ENCODE peak calls at places on chromosome 16, in five cellular contexts. One of them, this sample, is unnamed.

GRCh38 chr16:2027024-2028010 is 615 bp downstream of the NHERF2 start:
- DNase-seq in brain microvascular endothelial cell: peak
- DNase-seq in activated CD8-positive, alpha-beta T cell treated with anti-CD3 and anti-CD28 coated beads, Interleukin-2, amount 10 ng/mL, durations not matched to agents 7 days and 5 days: no peak
- DNase-seq in HFFc6: peak
- DNase-seq in C1 segment of cervical spinal cord: no peak
- DNase-seq in this sample: no peak

GRCh38 chr16:1193825-1194581 is 31.1 kb downstream of the TPSG1 start:
- DNase-seq in brain microvascular endothelial cell: no peak
- DNase-seq in activated CD8-positive, alpha-beta T cell treated with anti-CD3 and anti-CD28 coated beads, Interleukin-2, amount 10 ng/mL, durations not matched to agents 7 days and 5 days: no peak
- DNase-seq in HFFc6: no peak
- DNase-seq in C1 segment of cervical spinal cord: no peak
- DNase-seq in this sample: no peak

GRCh38 chr16:14069818-14070217 is 1.3 kb upstream of the MRTFB start:
- DNase-seq in brain microvascular endothelial cell: no peak
- DNase-seq in activated CD8-positive, alpha-beta T cell treated with anti-CD3 and anti-CD28 coated beads, Interleukin-2, amount 10 ng/mL, durations not matched to agents 7 days and 5 days: no peak
- DNase-seq in HFFc6: no peak
- DNase-seq in C1 segment of cervical spinal cord: no peak
- DNase-seq in this sample: no peak

GRCh38 chr16:19307587-19308241 is 22.2 kb downstream of the CLEC19A start:
- DNase-seq in brain microvascular endothelial cell: no peak
- DNase-seq in activated CD8-positive, alpha-beta T cell treated with anti-CD3 and anti-CD28 coated beads, Interleukin-2, amount 10 ng/mL, durations not matched to agents 7 days and 5 days: peak
- DNase-seq in HFFc6: no peak
- DNase-seq in C1 segment of cervical spinal cord: no peak
- DNase-seq in this sample: no peak

GRCh38 chr16:16144416-16144815 is 78.9 kb downstream of the ABCC6 start:
- DNase-seq in brain microvascular endothelial cell: no peak
- DNase-seq in activated CD8-positive, alpha-beta T cell treated with anti-CD3 and anti-CD28 coated beads, Interleukin-2, amount 10 ng/mL, durations not matched to agents 7 days and 5 days: no peak
- DNase-seq in HFFc6: peak
- DNase-seq in C1 segment of cervical spinal cord: no peak
- DNase-seq in this sample: no peak

GRCh38 chr16:85652431-85653221 is 36.1 kb downstream of the GINS2 start:
- DNase-seq in brain microvascular endothelial cell: peak
- DNase-seq in activated CD8-positive, alpha-beta T cell treated with anti-CD3 and anti-CD28 coated beads, Interleukin-2, amount 10 ng/mL, durations not matched to agents 7 days and 5 days: peak
- DNase-seq in HFFc6: peak
- DNase-seq in C1 segment of cervical spinal cord: no peak
- DNase-seq in this sample: no peak

GRCh38 chr16:79380990-79381389 is 219.5 kb downstream of the MAF start:
- DNase-seq in brain microvascular endothelial cell: no peak
- DNase-seq in activated CD8-positive, alpha-beta T cell treated with anti-CD3 and anti-CD28 coated beads, Interleukin-2, amount 10 ng/mL, durations not matched to agents 7 days and 5 days: no peak
- DNase-seq in HFFc6: no peak
- DNase-seq in C1 segment of cervical spinal cord: no peak
- DNase-seq in this sample: no peak

GRCh38 chr16:66511615-66512500 is 38.1 kb downstream of the TK2 start:
- DNase-seq in brain microvascular endothelial cell: peak
- DNase-seq in activated CD8-positive, alpha-beta T cell treated with anti-CD3 and anti-CD28 coated beads, Interleukin-2, amount 10 ng/mL, durations not matched to agents 7 days and 5 days: no peak
- DNase-seq in HFFc6: peak
- DNase-seq in C1 segment of cervical spinal cord: no peak
- DNase-seq in this sample: peak

GRCh38 chr16:1486551-1487390 is 2.0 kb downstream of the PTX4 start:
- DNase-seq in brain microvascular endothelial cell: no peak
- DNase-seq in activated CD8-positive, alpha-beta T cell treated with anti-CD3 and anti-CD28 coated beads, Interleukin-2, amount 10 ng/mL, durations not matched to agents 7 days and 5 days: no peak
- DNase-seq in HFFc6: no peak
- DNase-seq in C1 segment of cervical spinal cord: no peak
- DNase-seq in this sample: no peak

GRCh38 chr16:68408967-68409366 is 39.3 kb downstream of the SMPD3 start:
- DNase-seq in brain microvascular endothelial cell: no peak
- DNase-seq in activated CD8-positive, alpha-beta T cell treated with anti-CD3 and anti-CD28 coated beads, Interleukin-2, amount 10 ng/mL, durations not matched to agents 7 days and 5 days: no peak
- DNase-seq in HFFc6: no peak
- DNase-seq in C1 segment of cervical spinal cord: no peak
- DNase-seq in this sample: no peak

GRCh38 chr16:25374556-25374955 is 116.9 kb upstream of the ZKSCAN2 start:
- DNase-seq in brain microvascular endothelial cell: no peak
- DNase-seq in activated CD8-positive, alpha-beta T cell treated with anti-CD3 and anti-CD28 coated beads, Interleukin-2, amount 10 ng/mL, durations not matched to agents 7 days and 5 days: no peak
- DNase-seq in HFFc6: no peak
- DNase-seq in C1 segment of cervical spinal cord: no peak
- DNase-seq in this sample: no peak

GRCh38 chr16:29745126-29745852 is 501 bp downstream of the C16orf54 start:
- DNase-seq in brain microvascular endothelial cell: no peak
- DNase-seq in activated CD8-positive, alpha-beta T cell treated with anti-CD3 and anti-CD28 coated beads, Interleukin-2, amount 10 ng/mL, durations not matched to agents 7 days and 5 days: peak
- DNase-seq in HFFc6: no peak
- DNase-seq in C1 segment of cervical spinal cord: no peak
- DNase-seq in this sample: no peak

GRCh38 chr16:3951861-3952332 is 71.4 kb upstream of the CREBBP start:
- DNase-seq in brain microvascular endothelial cell: no peak
- DNase-seq in activated CD8-positive, alpha-beta T cell treated with anti-CD3 and anti-CD28 coated beads, Interleukin-2, amount 10 ng/mL, durations not matched to agents 7 days and 5 days: no peak
- DNase-seq in HFFc6: no peak
- DNase-seq in C1 segment of cervical spinal cord: no peak
- DNase-seq in this sample: peak

GRCh38 chr16:83138976-83139690 is 512.4 kb downstream of the CDH13 start:
- DNase-seq in brain microvascular endothelial cell: no peak
- DNase-seq in activated CD8-positive, alpha-beta T cell treated with anti-CD3 and anti-CD28 coated beads, Interleukin-2, amount 10 ng/mL, durations not matched to agents 7 days and 5 days: no peak
- DNase-seq in HFFc6: no peak
- DNase-seq in C1 segment of cervical spinal cord: no peak
- DNase-seq in this sample: no peak

GRCh38 chr16:23573822-23574221 is 16.3 kb downstream of the UBFD1 start:
- DNase-seq in brain microvascular endothelial cell: no peak
- DNase-seq in activated CD8-positive, alpha-beta T cell treated with anti-CD3 and anti-CD28 coated beads, Interleukin-2, amount 10 ng/mL, durations not matched to agents 7 days and 5 days: no peak
- DNase-seq in HFFc6: no peak
- DNase-seq in C1 segment of cervical spinal cord: no peak
- DNase-seq in this sample: no peak

GRCh38 chr16:2587891-2588565 is 50.2 kb downstream of the PDPK1 start:
- DNase-seq in brain microvascular endothelial cell: no peak
- DNase-seq in activated CD8-positive, alpha-beta T cell treated with anti-CD3 and anti-CD28 coated beads, Interleukin-2, amount 10 ng/mL, durations not matched to agents 7 days and 5 days: no peak
- DNase-seq in HFFc6: no peak
- DNase-seq in C1 segment of cervical spinal cord: no peak
- DNase-seq in this sample: no peak

GRCh38 chr16:48720266-48720665 is 110.3 kb upstream of the N4BP1 start:
- DNase-seq in brain microvascular endothelial cell: peak
- DNase-seq in activated CD8-positive, alpha-beta T cell treated with anti-CD3 and anti-CD28 coated beads, Interleukin-2, amount 10 ng/mL, durations not matched to agents 7 days and 5 days: peak
- DNase-seq in HFFc6: no peak
- DNase-seq in C1 segment of cervical spinal cord: no peak
- DNase-seq in this sample: no peak

GRCh38 chr16:83771306-83771942 is 36.4 kb upstream of the HSBP1 start:
- DNase-seq in brain microvascular endothelial cell: no peak
- DNase-seq in activated CD8-positive, alpha-beta T cell treated with anti-CD3 and anti-CD28 coated beads, Interleukin-2, amount 10 ng/mL, durations not matched to agents 7 days and 5 days: no peak
- DNase-seq in HFFc6: no peak
- DNase-seq in C1 segment of cervical spinal cord: no peak
- DNase-seq in this sample: no peak

GRCh38 chr16:66695935-66696668 is 441 bp downstream of the CMTM4 start:
- DNase-seq in brain microvascular endothelial cell: no peak
- DNase-seq in activated CD8-positive, alpha-beta T cell treated with anti-CD3 and anti-CD28 coated beads, Interleukin-2, amount 10 ng/mL, durations not matched to agents 7 days and 5 days: peak
- DNase-seq in HFFc6: no peak
- DNase-seq in C1 segment of cervical spinal cord: no peak
- DNase-seq in this sample: no peak

GRCh38 chr16:20166531-20167235 is 93.0 kb upstream of the GPR139 start:
- DNase-seq in brain microvascular endothelial cell: no peak
- DNase-seq in activated CD8-positive, alpha-beta T cell treated with anti-CD3 and anti-CD28 coated beads, Interleukin-2, amount 10 ng/mL, durations not matched to agents 7 days and 5 days: no peak
- DNase-seq in HFFc6: no peak
- DNase-seq in C1 segment of cervical spinal cord: no peak
- DNase-seq in this sample: no peak

GRCh38 chr16:88456356-88457292 is 3.5 kb downstream of the ZFPM1 start:
- DNase-seq in brain microvascular endothelial cell: no peak
- DNase-seq in activated CD8-positive, alpha-beta T cell treated with anti-CD3 and anti-CD28 coated beads, Interleukin-2, amount 10 ng/mL, durations not matched to agents 7 days and 5 days: peak
- DNase-seq in HFFc6: no peak
- DNase-seq in C1 segment of cervical spinal cord: no peak
- DNase-seq in this sample: no peak

GRCh38 chr16:72902276-72902675 is 145.7 kb downstream of the ZFHX3 start:
- DNase-seq in brain microvascular endothelial cell: no peak
- DNase-seq in activated CD8-positive, alpha-beta T cell treated with anti-CD3 and anti-CD28 coated beads, Interleukin-2, amount 10 ng/mL, durations not matched to agents 7 days and 5 days: no peak
- DNase-seq in HFFc6: no peak
- DNase-seq in C1 segment of cervical spinal cord: no peak
- DNase-seq in this sample: no peak

GRCh38 chr16:30116291-30117207 is 3.2 kb upstream of the GDPD3 start:
- DNase-seq in brain microvascular endothelial cell: no peak
- DNase-seq in activated CD8-positive, alpha-beta T cell treated with anti-CD3 and anti-CD28 coated beads, Interleukin-2, amount 10 ng/mL, durations not matched to agents 7 days and 5 days: no peak
- DNase-seq in HFFc6: no peak
- DNase-seq in C1 segment of cervical spinal cord: no peak
- DNase-seq in this sample: no peak

GRCh38 chr16:84390131-84390785 is 21.9 kb downstream of the ATP2C2 start:
- DNase-seq in brain microvascular endothelial cell: no peak
- DNase-seq in activated CD8-positive, alpha-beta T cell treated with anti-CD3 and anti-CD28 coated beads, Interleukin-2, amount 10 ng/mL, durations not matched to agents 7 days and 5 days: no peak
- DNase-seq in HFFc6: no peak
- DNase-seq in C1 segment of cervical spinal cord: no peak
- DNase-seq in this sample: no peak

GRCh38 chr16:54077412-54077821 is 209.2 kb downstream of the IRX3 start:
- DNase-seq in brain microvascular endothelial cell: peak
- DNase-seq in activated CD8-positive, alpha-beta T cell treated with anti-CD3 and anti-CD28 coated beads, Interleukin-2, amount 10 ng/mL, durations not matched to agents 7 days and 5 days: no peak
- DNase-seq in HFFc6: peak
- DNase-seq in C1 segment of cervical spinal cord: no peak
- DNase-seq in this sample: peak

GRCh38 chr16:87922250-87922871 is 14.0 kb downstream of the CA5A start:
- DNase-seq in brain microvascular endothelial cell: no peak
- DNase-seq in activated CD8-positive, alpha-beta T cell treated with anti-CD3 and anti-CD28 coated beads, Interleukin-2, amount 10 ng/mL, durations not matched to agents 7 days and 5 days: no peak
- DNase-seq in HFFc6: no peak
- DNase-seq in C1 segment of cervical spinal cord: no peak
- DNase-seq in this sample: no peak

GRCh38 chr16:24626251-24626650 is 86.9 kb downstream of the RBBP6 start:
- DNase-seq in brain microvascular endothelial cell: peak
- DNase-seq in activated CD8-positive, alpha-beta T cell treated with anti-CD3 and anti-CD28 coated beads, Interleukin-2, amount 10 ng/mL, durations not matched to agents 7 days and 5 days: no peak
- DNase-seq in HFFc6: no peak
- DNase-seq in C1 segment of cervical spinal cord: no peak
- DNase-seq in this sample: no peak

GRCh38 chr16:11329080-11329491 is 16.2 kb upstream of the RMI2 start:
- DNase-seq in brain microvascular endothelial cell: no peak
- DNase-seq in activated CD8-positive, alpha-beta T cell treated with anti-CD3 and anti-CD28 coated beads, Interleukin-2, amount 10 ng/mL, durations not matched to agents 7 days and 5 days: no peak
- DNase-seq in HFFc6: no peak
- DNase-seq in C1 segment of cervical spinal cord: no peak
- DNase-seq in this sample: no peak

This sample was measured in stromal cell of bone marrow.